ENCODE peak calls at places on chromosomes 12 and 14, in nine cellular contexts. R is GM23338; V is MCF 10A; N is tibial artery; A is NCI-H1092; O is stimulated activated CD8-positive, alpha-beta memory T cell treated with anti-CD3 and anti-CD28 coated beads, Interleukin-4, amount 100 ng/mL, for 4 hours; C is COLO829; Z is neural progenitor cell; S is EL. W is an unnamed sample.

GRCh38 chr12:104750061-104750460 is 208.0 kb downstream of the SLC41A2 start:
- DNase-seq in A (no peak), C (no peak), N (no peak), S (peak; percentile 80), O (no peak), V (no peak), R (no peak), Z (no peak), W (no peak)

GRCh38 chr14:59507063-59507751 is 22.9 kb downstream of the JKAMP start:
- DNase-seq in Z (peak; percentile 79), A (peak; percentile 78), S (peak; percentile 60), C (peak; percentile 69), R (peak; percentile 90), N (peak; percentile 76), O (no peak), V (peak; percentile 72), W (peak; percentile 88)

GRCh38 chr14:22112004-22112403 is 438.4 kb upstream of the OR4E1 start:
- DNase-seq in N (no peak), A (no peak), O (peak; percentile 4), Z (peak; percentile 31), C (peak; percentile 24), V (peak; percentile 46), R (peak; percentile 63), S (peak; percentile 3), W (peak; percentile 63)

GRCh38 chr12:6335451-6336078 is 6.3 kb downstream of the TNFRSF1A start:
- DNase-seq in V (peak; percentile 85), Z (peak; percentile 58), O (peak; percentile 76), R (peak; percentile 58), N (peak; percentile 89), C (peak; percentile 83), S (peak; percentile 92), A (no peak), W (peak; percentile 51)

GRCh38 chr12:114164354-114164753 is 198.2 kb upstream of the RBM19 start:
- DNase-seq in Z (no peak), A (no peak), O (no peak), C (no peak), R (no peak), S (no peak), N (no peak), V (no peak), W (no peak)

GRCh38 chr12:114812858-114813761 is 129.1 kb upstream of the TBX3 start:
- DNase-seq in N (peak; percentile 6), S (no peak), C (no peak), R (peak; percentile 31), V (peak; percentile 66), O (no peak), A (no peak), Z (peak; percentile 77), W (no peak)

GRCh38 chr14:103909531-103910261 is 18.6 kb upstream of the TDRD9 start:
- DNase-seq in A (no peak), V (no peak), Z (no peak), O (no peak), R (no peak), S (no peak), N (no peak), C (no peak), W (no peak)

GRCh38 chr12:2238111-2238510 is 185.3 kb downstream of the CACNA1C start:
- DNase-seq in A (no peak), N (no peak), S (no peak), R (no peak), O (no peak), V (no peak), Z (no peak), C (no peak), W (no peak)

GRCh38 chr12:96070670-96071279 is 35.4 kb upstream of the LTA4H start:
- DNase-seq in S (peak; percentile 44), A (no peak), R (peak; percentile 69), N (no peak), C (no peak), V (peak; percentile 22), O (no peak), Z (peak; percentile 72), W (peak; percentile 40)

W was measured in WTC11.